ENCODE peak calls at places on chromosome 4, in seven cellular contexts. A, J, V, O, X, D and H are unnamed samples.

GRCh38 chr4:184684491-184685189 is 35.1 kb downstream of the PRIMPOL start:
- DNase-seq in A (peak; percentile 11), J (no peak), V (no peak), O (peak; percentile 74), X (no peak), D (no peak), H (no peak)

GRCh38 chr4:48970471-48970921 is 15.6 kb upstream of the CWH43 start:
- DNase-seq in A (no peak), J (no peak), V (no peak), O (no peak), X (no peak), D (no peak), H (no peak)

GRCh38 chr4:140296335-140296753 is 77.1 kb upstream of the SCOC start:
- DNase-seq in A (peak; percentile 93), J (no peak), V (peak; percentile 23), O (no peak), X (peak; percentile 88), D (peak; percentile 91), H (no peak)

GRCh38 chr4:36206012-36206411 is 38.3 kb downstream of the ARAP2 start:
- DNase-seq in A (no peak), J (no peak), V (no peak), O (no peak), X (no peak), D (no peak), H (no peak)

GRCh38 chr4:147409350-147409749 is 71.5 kb upstream of the EDNRA start:
- DNase-seq in A (no peak), J (no peak), V (no peak), O (no peak), X (no peak), D (no peak), H (no peak)

GRCh38 chr4:36226430-36227227 is 17.7 kb downstream of the ARAP2 start:
- DNase-seq in A (no peak), J (no peak), V (no peak), O (no peak), X (no peak), D (no peak), H (no peak)

GRCh38 chr4:46931981-46932380 is 22.9 kb upstream of the COX7B2 start:
- DNase-seq in A (peak; percentile 6), J (no peak), V (no peak), O (no peak), X (no peak), D (no peak), H (no peak)

GRCh38 chr4:56870927-56871326 is 36.8 kb upstream of the REST start:
- DNase-seq in A (no peak), J (no peak), V (no peak), O (no peak), X (no peak), D (no peak), H (no peak)

GRCh38 chr4:143251781-143252180 is 67.1 kb downstream of the USP38 start:
- DNase-seq in A (no peak), J (no peak), V (no peak), O (no peak), X (no peak), D (no peak), H (no peak)

GRCh38 chr4:825063-825968 is 613 bp downstream of the CPLX1 start:
- DNase-seq in A (no peak), J (peak; percentile 72), V (peak; percentile 14), O (peak; percentile 89), X (no peak), D (no peak), H (no peak)

GRCh38 chr4:3765271-3766206 is 646 bp upstream of the ADRA2C start:
- DNase-seq in A (no peak), J (no peak), V (peak; percentile 31), O (peak; percentile 86), X (peak; percentile 44), D (no peak), H (no peak)

GRCh38 chr4:47640911-47641310 is 155.8 kb downstream of the ATP10D start:
- DNase-seq in A (no peak), J (no peak), V (no peak), O (no peak), X (no peak), D (no peak), H (no peak)

GRCh38 chr4:181569553-181569952 is 673.6 kb upstream of the TENM3 start:
- DNase-seq in A (no peak), J (no peak), V (no peak), O (no peak), X (no peak), D (no peak), H (no peak)

GRCh38 chr4:169250796-169251195 is 20.0 kb downstream of the SH3RF1 start:
- DNase-seq in A (no peak), J (no peak), V (no peak), O (no peak), X (no peak), D (no peak), H (no peak)

GRCh38 chr4:169251291-169252235 is 19.2 kb downstream of the SH3RF1 start:
- DNase-seq in A (no peak), J (no peak), V (no peak), O (no peak), X (no peak), D (no peak), H (no peak)

GRCh38 chr4:169249214-169249973 is 21.4 kb downstream of the SH3RF1 start:
- DNase-seq in A (no peak), J (no peak), V (no peak), O (no peak), X (no peak), D (no peak), H (no peak)

GRCh38 chr4:169246957-169247396 is 23.8 kb downstream of the SH3RF1 start:
- DNase-seq in A (no peak), J (no peak), V (no peak), O (no peak), X (no peak), D (no peak), H (no peak)

GRCh38 chr4:169248645-169249044 is 22.1 kb downstream of the SH3RF1 start:
- DNase-seq in A (no peak), J (no peak), V (no peak), O (no peak), X (no peak), D (no peak), H (no peak)
- H3K4me1 ChIP-seq in A (peaks cover 52% of the 10 kb centered on the region), J (peaks cover 21% of the 10 kb centered on the region), V (peaks cover 33% of the 10 kb centered on the region), O (no peaks in the 10 kb centered on the region), X (peaks cover 41% of the 10 kb centered on the region), D (peaks cover 30% of the 10 kb centered on the region), H (peaks cover 6% of the 10 kb centered on the region)

GRCh38 chr4:58061967-58062366 is 951.8 kb upstream of the IGFBP7 start:
- DNase-seq in A (no peak), J (no peak), V (no peak), O (no peak), X (no peak), D (no peak), H (no peak)
- TF ChIP-seq CTCF in A (no peak), J (no peak), V (no peak), O (no peak), X (no peak), D (no peak), H (no peak)

DNA sequence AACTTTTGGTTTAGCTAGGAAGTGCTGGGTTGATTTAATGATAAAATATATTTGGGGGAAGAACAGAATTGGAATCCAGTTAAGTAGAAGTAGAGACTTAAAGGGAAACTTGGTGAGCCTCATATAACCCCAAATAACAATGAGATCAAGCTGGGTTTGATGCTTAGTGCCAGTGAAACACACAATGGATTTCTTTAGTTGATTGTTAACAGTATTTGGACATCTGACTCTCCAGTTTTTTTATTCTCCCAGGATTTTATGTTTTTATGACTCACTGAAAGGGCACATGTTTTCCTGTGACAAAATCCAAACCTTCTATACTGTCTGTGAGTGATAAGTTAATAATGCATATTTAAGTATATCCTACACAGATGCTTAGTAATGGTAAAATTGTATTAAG is 2.7 kb upstream of the NEUROG2 start:
- DNase-seq in A (no peak), J (no peak), V (no peak), O (no peak), X (no peak), D (no peak), H (no peak)
- H3K27me3 ChIP-seq in A (peaks cover 2% of the 10 kb centered on the region), J (peaks cover 100% of the 10 kb centered on the region), V (peaks cover 100% of the 10 kb centered on the region), O (peaks cover 67% of the 10 kb centered on the region), X (peaks cover 6% of the 10 kb centered on the region), D (peaks cover 100% of the 10 kb centered on the region), H (peaks cover 61% of the 10 kb centered on the region)

DNA sequence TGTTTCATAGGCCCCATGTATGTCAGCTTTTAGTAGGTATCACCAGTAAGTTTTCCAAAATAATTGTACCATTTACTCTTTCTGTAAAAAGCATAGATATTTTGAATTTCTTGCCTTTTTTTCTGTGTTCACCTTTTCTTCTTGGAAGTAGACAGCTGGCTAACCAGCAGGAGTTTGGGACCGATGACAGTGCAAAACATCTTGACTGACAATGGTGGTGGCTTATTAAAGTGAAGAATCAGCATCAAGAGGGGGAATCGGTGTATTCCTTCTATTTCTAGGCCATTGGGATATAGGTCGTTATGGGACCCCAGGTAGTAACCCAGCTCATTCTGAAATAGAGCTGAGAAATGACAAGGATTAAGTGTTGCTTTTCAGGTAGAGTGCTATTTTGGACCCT is 3.2 kb downstream of the CEP44 start:
- DNase-seq in A (no peak), J (no peak), V (no peak), O (no peak), X (no peak), D (no peak), H (no peak)
- H3K4me1 ChIP-seq in A (peaks cover 29% of the 10 kb centered on the region), J (peaks cover 5% of the 10 kb centered on the region), V (peaks cover 14% of the 10 kb centered on the region), O (no peaks in the 10 kb centered on the region), X (peaks cover 10% of the 10 kb centered on the region), D (peaks cover 27% of the 10 kb centered on the region), H (no peaks in the 10 kb centered on the region)

GRCh38 chr4:77819409-77819835 is 254 bp upstream of the CNOT6L start:
- DNase-seq in A (no peak), J (peak; percentile 97), V (peak; percentile 80), O (peak; percentile 35), X (no peak), D (no peak), H (no peak)
- TF ChIP-seq CTCF in A (no peak), J (no peak), V (no peak), O (no peak), X (no peak), D (no peak), H (no peak)

GRCh38 chr4:112510191-112510467 is 5.9 kb downstream of the NEUROG2 start:
- DNase-seq in A (no peak), J (no peak), V (no peak), O (no peak), X (no peak), D (no peak), H (no peak)
- H3K27me3 ChIP-seq in A (peaks cover 4% of the 10 kb centered on the region), J (peaks cover 82% of the 10 kb centered on the region), V (peaks cover 99% of the 10 kb centered on the region), O (peaks cover 42% of the 10 kb centered on the region), X (peaks cover 3% of the 10 kb centered on the region), D (peaks cover 99% of the 10 kb centered on the region), H (peaks cover 48% of the 10 kb centered on the region)

DNA sequence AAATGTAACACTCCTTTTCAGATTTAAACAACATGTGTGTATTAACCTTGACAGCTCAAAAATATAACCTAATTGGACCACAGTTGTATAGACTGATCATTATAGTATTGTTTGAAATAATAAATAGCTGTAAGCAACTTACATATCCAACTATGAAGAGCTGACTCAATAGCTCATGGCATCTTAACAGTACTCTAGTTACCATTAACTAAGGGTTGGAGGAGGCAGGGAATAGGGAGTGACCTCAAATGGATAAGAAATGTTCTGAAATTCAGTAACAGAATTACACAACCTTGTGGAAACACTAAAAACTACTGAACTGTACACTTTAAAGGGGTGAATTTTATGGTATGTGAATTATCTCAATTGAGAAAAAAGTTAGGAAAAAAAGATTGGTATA is 136.5 kb upstream of the CPEB2 start:
- DNase-seq in A (no peak), J (no peak), V (no peak), O (no peak), X (no peak), D (no peak), H (no peak)
- H3K4me1 ChIP-seq in A (peaks cover 11% of the 10 kb centered on the region), J (no peaks in the 10 kb centered on the region), V (peaks cover 7% of the 10 kb centered on the region), O (peaks cover 7% of the 10 kb centered on the region), X (peaks cover 6% of the 10 kb centered on the region), D (peaks cover 21% of the 10 kb centered on the region), H (no peaks in the 10 kb centered on the region)